ENCODE peak calls at places on chromosomes 4 and X, in ten cellular contexts. W is mucosa of descending colon, I is OCI-LY7, U is breast epithelium, H is left ventricle myocardium inferior, C is A549, Z is esophagus squamous epithelium, T is uterus, K is adrenal gland, A is fibroblast of lung. V is an unnamed sample.

GRCh38 chr4:148182230-148182928 is 259.8 kb downstream of the NR3C2 start:
- DNase-seq in W (no peak), I (no peak), U (no peak), H (no peak), C (no peak), Z (no peak), T (no peak), K (no peak), A (no peak), V (no peak)

GRCh38 chrX:13868481-13869040 is 51.7 kb upstream of the GPM6B start:
- DNase-seq in W (no peak), I (no peak), U (no peak), H (no peak), C (no peak), Z (no peak), T (no peak), K (no peak), A (peak; percentile 47), V (no peak)

GRCh38 chr4:110049951-110050925 is 137.6 kb downstream of the EGF start:
- DNase-seq in W (no peak), I (peak; percentile 58), U (no peak), H (no peak), C (peak; percentile 34), Z (no peak), T (peak; percentile 42), K (peak; percentile 80), A (peak; percentile 26), V (no peak)

GRCh38 chrX:33855251-33855650 is 276.9 kb downstream of the FAM47A start:
- DNase-seq in W (no peak), I (no peak), U (no peak), H (no peak), C (no peak), Z (no peak), T (no peak), K (no peak), A (no peak), V (no peak)

GRCh38 chrX:111244238-111244750 is 26.0 kb downstream of the CAPN6 start:
- DNase-seq in W (no peak), I (peak; percentile 1), U (no peak), H (no peak), C (peak; percentile 12), Z (no peak), T (no peak), K (no peak), A (peak; percentile 12), V (no peak)

GRCh38 chr4:18020145-18020670 is 1.3 kb downstream of the LCORL start:
- DNase-seq in W (peak; percentile 44), I (peak; percentile 32), U (no peak), H (no peak), C (no peak), Z (no peak), T (no peak), K (no peak), A (peak; percentile 9), V (no peak)

GRCh38 chr4:176207839-176208238 is 12.5 kb upstream of the SPATA4 start:
- DNase-seq in W (no peak), I (no peak), U (no peak), H (no peak), C (no peak), Z (no peak), T (no peak), K (no peak), A (no peak), V (no peak)

GRCh38 chrX:139026406-139027200 is 315.1 kb upstream of the FGF13 start:
- DNase-seq in W (no peak), I (no peak), U (no peak), H (no peak), C (no peak), Z (no peak), T (no peak), K (no peak), A (peak; percentile 5), V (no peak)

GRCh38 chr4:43550981-43551627 is 658.6 kb downstream of the GRXCR1 start:
- DNase-seq in W (peak; percentile 44), I (no peak), U (no peak), H (no peak), C (no peak), Z (no peak), T (no peak), K (no peak), A (no peak), V (no peak)

GRCh38 chr4:114976901-114977300 is 136.5 kb downstream of the NDST4 start:
- DNase-seq in W (no peak), I (no peak), U (no peak), H (no peak), C (no peak), Z (no peak), T (no peak), K (no peak), A (no peak), V (no peak)

GRCh38 chr4:158788608-158789007 is 19.8 kb downstream of the FNIP2 start:
- DNase-seq in W (no peak), I (no peak), U (no peak), H (no peak), C (no peak), Z (no peak), T (no peak), K (no peak), A (no peak), V (no peak)
- H3K4me1 ChIP-seq in W (peaks cover 30% of the 10 kb centered on the region), I (no peaks in the 10 kb centered on the region), U (peaks cover 9% of the 10 kb centered on the region), H (peaks cover 99% of the 10 kb centered on the region), C (peaks cover 24% of the 10 kb centered on the region), Z (peaks cover 46% of the 10 kb centered on the region), T (peaks cover 3% of the 10 kb centered on the region), K (peaks cover 20% of the 10 kb centered on the region), A (peaks cover 3% of the 10 kb centered on the region), V (peaks cover 82% of the 10 kb centered on the region)

GRCh38 chr4:40462326-40462725 is 127.2 kb downstream of the CHRNA9 start:
- DNase-seq in W (no peak), I (peak; percentile 53), U (peak; percentile 35), H (no peak), C (no peak), Z (no peak), T (no peak), K (no peak), A (no peak), V (no peak)
- TF ChIP-seq CTCF in W (no peak), I (no peak), U (no peak), H (no peak), C (no peak), Z (no peak), T (no peak), K (no peak), A (no peak), V (no peak)

DNA sequence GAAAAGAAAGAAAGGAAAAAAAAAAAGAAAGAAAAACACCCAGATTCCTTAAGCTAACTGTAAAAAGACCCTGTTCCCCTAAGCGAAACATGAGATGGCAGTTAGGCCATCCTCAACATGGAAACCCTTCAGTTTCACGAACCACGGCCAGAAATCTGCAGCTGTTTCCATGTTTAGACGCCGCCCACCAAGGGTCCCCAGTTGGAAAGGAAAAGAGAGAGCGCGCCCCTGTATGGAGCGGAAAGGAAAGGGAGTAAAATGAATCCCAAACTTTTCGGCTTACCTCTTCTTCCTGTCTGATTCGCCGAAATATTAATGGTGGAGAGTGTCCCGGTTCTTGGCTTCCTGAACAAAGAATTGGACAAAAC is 38.3 kb downstream of the MGARP start:
- DNase-seq in W (no peak), I (no peak), U (no peak), H (no peak), C (no peak), Z (no peak), T (no peak), K (no peak), A (no peak), V (no peak)
- H3K4me1 ChIP-seq in W (no peaks in the 10 kb centered on the region), I (peaks cover 35% of the 10 kb centered on the region), U (no peaks in the 10 kb centered on the region), H (no peaks in the 10 kb centered on the region), C (peaks cover 41% of the 10 kb centered on the region), Z (peaks cover 22% of the 10 kb centered on the region), T (no peaks in the 10 kb centered on the region), K (peaks cover 8% of the 10 kb centered on the region), A (peaks cover 19% of the 10 kb centered on the region), V (no peaks in the 10 kb centered on the region)

DNA sequence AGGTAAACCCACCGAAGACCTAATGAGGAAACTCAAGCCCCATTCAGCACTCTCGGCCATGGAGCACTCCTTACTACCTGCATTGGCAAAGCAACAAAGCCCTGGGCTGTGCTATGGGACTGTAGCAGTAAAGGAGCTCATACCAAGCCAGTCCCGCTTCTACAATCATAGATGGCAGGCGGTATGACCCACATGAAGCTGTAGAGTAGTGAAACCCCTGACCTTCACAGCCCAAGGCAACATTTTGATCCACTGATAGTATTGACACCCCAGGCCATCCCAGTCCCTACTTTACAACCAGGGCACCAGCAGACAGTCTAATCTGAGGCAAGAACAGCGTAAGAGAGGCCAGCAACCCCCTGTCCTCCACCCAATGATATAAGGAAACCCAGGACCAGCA is 25.2 kb downstream of the CENPC start:
- DNase-seq in W (no peak), I (no peak), U (no peak), H (no peak), C (no peak), Z (no peak), T (no peak), K (no peak), A (no peak), V (no peak)
- TF ChIP-seq CTCF in W (no peak), I (no peak), U (no peak), H (no peak), C (no peak), Z (no peak), T (no peak), K (no peak), A (no peak), V (no peak)

GRCh38 chr4:23855912-23856605 is 33.8 kb downstream of the PPARGC1A start:
- DNase-seq in W (no peak), I (no peak), U (no peak), H (no peak), C (no peak), Z (no peak), T (no peak), K (no peak), A (peak; percentile 79), V (no peak)
- H3K4me1 ChIP-seq in W (peaks cover 20% of the 10 kb centered on the region), I (no peaks in the 10 kb centered on the region), U (no peaks in the 10 kb centered on the region), H (peaks cover 73% of the 10 kb centered on the region), C (no peaks in the 10 kb centered on the region), Z (no peaks in the 10 kb centered on the region), T (no peaks in the 10 kb centered on the region), K (peaks cover 4% of the 10 kb centered on the region), A (peaks cover 3% of the 10 kb centered on the region), V (no peaks in the 10 kb centered on the region)

DNA sequence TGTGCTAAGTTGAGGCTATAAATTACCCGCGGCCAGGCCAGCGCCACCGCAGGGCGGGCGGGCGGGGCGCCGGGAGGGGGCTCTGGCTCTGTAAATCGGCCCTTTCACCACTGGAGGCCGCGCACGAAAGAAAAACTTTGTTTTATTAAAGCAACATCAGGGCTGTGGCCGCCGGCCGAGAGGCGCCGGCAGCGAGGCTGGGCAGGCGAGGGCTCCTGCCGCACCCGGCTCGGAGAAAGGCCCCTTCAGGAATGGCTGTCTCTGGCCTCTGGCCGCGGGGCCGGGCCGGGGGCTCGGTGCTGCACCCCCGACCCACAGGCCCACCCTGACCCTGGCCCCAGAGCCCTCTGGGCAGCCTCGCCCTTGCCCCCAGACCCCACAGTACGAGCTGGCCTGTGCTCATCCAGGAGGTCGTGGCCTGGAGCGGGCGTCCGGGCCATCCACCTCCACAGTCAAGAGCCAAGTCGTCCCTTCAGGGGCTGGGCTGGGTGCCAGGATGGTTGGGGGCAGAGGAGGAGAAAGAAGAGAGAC is 29.5 kb upstream of the FGFR3 start:
- DNase-seq in W (no peak), I (peak; percentile 36), U (no peak), H (no peak), C (no peak), Z (no peak), T (peak; percentile 23), K (peak; percentile 63), A (peak; percentile 42), V (no peak)
- TF ChIP-seq CTCF in W (no peak), I (no peak), U (no peak), H (peak; percentile 39), C (no peak), Z (no peak), T (no peak), K (peak; percentile 28), A (peak; percentile 20), V (peak; percentile 39)